ENCODE peak calls at places on chromosomes 16 and 17, in nine cellular contexts. Q is thoracic aorta; X is SJSA1; A is GM23248; R is colonic mucosa; P is neural progenitor cell; F is SK-N-SH; O is CD8-positive, alpha-beta memory T cell; E is naive thymus-derived CD4-positive, alpha-beta T cell. T is an unnamed sample. For H3K4me1, the result is how much of the 10 kb centered on the place peaks cover.

GRCh38 chr16:12612598-12613101 is 191.0 kb downstream of the CPPED1 start:
- DNase-seq in A (no peak), O (no peak), R (no peak), P (no peak), X (no peak), Q (no peak), E (no peak), F (no peak), T (no peak)

GRCh38 chr17:65071861-65072260 is 15.3 kb upstream of the GNA13 start:
- DNase-seq in E (no peak), O (no peak), A (peak), F (no peak), X (no peak), P (no peak), Q (no peak), R (no peak), T (no peak)

GRCh38 chr17:60135951-60136666 is 13.7 kb upstream of the CA4 start:
- DNase-seq in X (no peak), Q (no peak), P (no peak), O (no peak), A (no peak), F (no peak), R (no peak), E (no peak), T (peak)

GRCh38 chr17:71799657-71800056 is 321.2 kb upstream of the SOX9 start:
- DNase-seq in A (no peak), E (no peak), X (no peak), R (no peak), Q (no peak), P (no peak), F (no peak), O (no peak), T (no peak)

GRCh38 chr17:14381606-14382005 is 80.7 kb downstream of the HS3ST3B1 start:
- DNase-seq in A (no peak), F (no peak), E (no peak), P (no peak), X (no peak), Q (no peak), R (no peak), O (no peak), T (no peak)

GRCh38 chr17:38742431-38743308 is 5.5 kb downstream of the PCGF2 start:
- DNase-seq in F (peak), E (no peak), O (no peak), X (no peak), Q (peak), R (peak), A (peak), P (no peak), T (peak)

GRCh38 chr17:44758414-44759095 is at the start of gene ADAM11:
- DNase-seq in E (no peak), R (no peak), X (peak), A (peak), P (peak), Q (no peak), O (no peak), F (peak), T (no peak)

GRCh38 chr17:36188891-36189306 is 7.7 kb downstream of the CCL3L1 start:
- DNase-seq in Q (no peak), A (no peak), R (no peak), E (no peak), F (no peak), O (peak), P (no peak), X (peak), T (no peak)

GRCh38 chr16:81582655-81583441 is 138.2 kb downstream of the CMIP start:
- DNase-seq in F (no peak), A (peak), E (no peak), O (no peak), P (peak), Q (no peak), R (no peak), X (no peak), T (no peak)

GRCh38 chr16:22670551-22670970 is 143.4 kb upstream of the HS3ST2 start:
- DNase-seq in O (no peak), P (peak), R (no peak), X (no peak), A (no peak), Q (no peak), E (no peak), F (peak), T (peak)

GRCh38 chr17:31508310-31509094 is 117.0 kb downstream of the RAB11FIP4 start:
- DNase-seq in Q (no peak), X (no peak), O (peak), E (peak), R (peak), A (peak), F (no peak), P (peak), T (no peak)

GRCh38 chr17:75769536-75769935 is 4.5 kb upstream of the GALK1 start:
- DNase-seq in P (no peak), R (peak), A (no peak), E (no peak), Q (no peak), X (no peak), O (no peak), F (peak), T (peak)

GRCh38 chr17:83203472-83204221 is 124.2 kb downstream of the METRNL start:
- DNase-seq in E (no peak), Q (no peak), R (peak), F (no peak), X (peak), O (no peak), P (no peak), A (peak), T (peak)
- H3K4me1 ChIP-seq in E (under half), Q (under half), R (under half), F (under half), X (under half), O (under half), P (under half), A (under half), T (under half)

DNA sequence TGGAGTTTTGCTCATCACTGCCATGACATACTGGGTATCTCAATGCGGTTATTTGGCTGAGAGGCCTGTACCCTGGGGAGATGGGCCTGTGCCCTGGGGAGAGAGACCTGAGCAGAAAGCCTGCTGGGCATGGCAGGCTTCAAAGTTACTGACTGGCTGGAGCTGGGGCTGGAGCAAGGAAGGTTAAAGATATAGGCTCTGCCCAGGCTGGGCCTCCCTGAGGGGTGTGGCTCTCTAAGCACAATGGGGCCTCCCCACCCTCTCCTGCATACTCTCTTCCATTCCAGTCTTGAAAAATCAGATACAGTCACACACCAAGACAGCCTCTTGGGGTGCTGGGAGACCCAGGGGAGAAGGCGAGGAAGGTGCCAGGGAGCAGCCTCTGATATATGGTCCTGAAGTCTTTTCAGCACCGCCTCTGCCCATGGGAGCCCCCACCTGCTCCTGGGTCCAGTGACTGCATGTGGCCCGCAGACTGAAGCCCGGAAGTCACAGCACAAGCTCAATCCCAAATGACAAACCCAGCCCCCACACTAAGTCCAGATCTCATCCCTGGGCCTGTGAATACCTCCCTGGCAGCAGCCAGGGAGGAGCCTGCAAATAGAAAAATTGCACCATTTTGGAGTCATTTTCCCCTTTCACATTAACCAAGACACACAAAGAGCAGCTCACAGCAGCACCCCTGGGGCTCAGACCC is 25.8 kb upstream of the CACNG1 start:
- DNase-seq in Q (no peak), R (no peak), X (no peak), P (no peak), E (no peak), F (peak), O (no peak), A (no peak), T (peak)
- H3K4me1 ChIP-seq in Q (under half), R (under half), X (under half), P (under half), E (under half), F (under half), O (under half), A (under half), T (under half)

DNA sequence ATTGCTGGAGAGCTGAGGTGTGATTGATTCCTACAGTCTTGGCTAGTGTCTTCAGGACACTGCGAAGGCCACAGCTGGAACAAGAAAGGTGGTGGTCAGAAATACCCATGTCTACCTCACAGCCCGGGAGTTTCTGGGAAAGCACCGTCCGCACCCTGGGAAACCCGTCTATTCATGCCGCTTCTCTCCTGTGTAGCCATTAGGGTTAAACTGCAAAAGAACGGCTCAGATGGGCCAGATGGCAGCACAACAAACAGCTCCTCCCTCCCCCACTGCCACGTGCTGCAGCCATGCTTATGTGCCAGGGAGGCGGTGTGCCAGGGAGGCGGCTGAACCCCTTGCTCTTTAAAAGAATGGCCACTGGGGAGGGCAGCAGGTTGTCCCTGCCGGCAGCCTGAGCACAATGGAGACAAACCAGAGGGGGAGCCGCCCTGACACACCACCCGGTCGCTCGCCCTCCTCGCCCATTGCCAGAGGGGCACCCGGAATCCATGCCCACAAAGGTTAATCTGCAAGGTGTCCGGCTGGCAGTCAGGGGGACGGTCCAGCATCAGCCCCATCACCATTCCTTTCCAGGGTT is 65.2 kb downstream of the CYTH1 start:
- DNase-seq in P (peak), F (peak), X (no peak), E (peak), A (peak), R (peak), Q (no peak), O (no peak), T (peak)
- H3K4me1 ChIP-seq in P (under half), F (under half), X (under half), E (half or more), A (under half), R (under half), Q (under half), O (half or more), T (under half)

GRCh38 chr16:27544671-27545070 is 5.0 kb downstream of the GTF3C1 start:
- DNase-seq in P (no peak), A (no peak), F (no peak), R (no peak), E (no peak), X (no peak), Q (no peak), O (no peak), T (no peak)
- H3K4me1 ChIP-seq in P (under half), A (under half), F (under half), R (under half), E (under half), X (under half), Q (under half), O (under half), T (under half)

GRCh38 chr17:8019665-8020064 is 17.2 kb downstream of the GUCY2D start:
- DNase-seq in R (no peak), E (no peak), Q (no peak), P (no peak), X (no peak), O (no peak), A (peak), F (no peak), T (no peak)

GRCh38 chr17:8020251-8020650 is 17.8 kb downstream of the GUCY2D start:
- DNase-seq in F (no peak), X (no peak), R (no peak), O (no peak), Q (no peak), E (no peak), A (no peak), P (no peak), T (no peak)

GRCh38 chr17:8019161-8019560 is 16.7 kb downstream of the GUCY2D start:
- DNase-seq in P (peak), F (no peak), A (no peak), O (no peak), X (no peak), E (no peak), Q (no peak), R (no peak), T (no peak)

GRCh38 chr17:8016632-8017424 is 14.4 kb downstream of the GUCY2D start:
- DNase-seq in R (peak), F (peak), O (no peak), P (peak), X (no peak), E (peak), Q (no peak), A (peak), T (peak)

GRCh38 chr17:8018436-8018835 is 16.0 kb downstream of the GUCY2D start:
- DNase-seq in P (no peak), O (no peak), X (no peak), E (no peak), Q (no peak), R (no peak), F (no peak), A (no peak), T (no peak)
- H3K4me1 ChIP-seq in P (under half), O (under half), X (under half), E (under half), Q (under half), R (under half), F (under half), A (under half), T (under half)

GRCh38 chr16:17452931-17453330 is 17.8 kb downstream of the XYLT1 start:
- DNase-seq in E (no peak), F (no peak), X (no peak), A (peak), R (no peak), Q (no peak), P (no peak), O (no peak), T (no peak)
- H3K4me1 ChIP-seq in E (under half), F (under half), X (under half), A (under half), R (under half), Q (under half), P (under half), O (under half), T (under half)

DNA sequence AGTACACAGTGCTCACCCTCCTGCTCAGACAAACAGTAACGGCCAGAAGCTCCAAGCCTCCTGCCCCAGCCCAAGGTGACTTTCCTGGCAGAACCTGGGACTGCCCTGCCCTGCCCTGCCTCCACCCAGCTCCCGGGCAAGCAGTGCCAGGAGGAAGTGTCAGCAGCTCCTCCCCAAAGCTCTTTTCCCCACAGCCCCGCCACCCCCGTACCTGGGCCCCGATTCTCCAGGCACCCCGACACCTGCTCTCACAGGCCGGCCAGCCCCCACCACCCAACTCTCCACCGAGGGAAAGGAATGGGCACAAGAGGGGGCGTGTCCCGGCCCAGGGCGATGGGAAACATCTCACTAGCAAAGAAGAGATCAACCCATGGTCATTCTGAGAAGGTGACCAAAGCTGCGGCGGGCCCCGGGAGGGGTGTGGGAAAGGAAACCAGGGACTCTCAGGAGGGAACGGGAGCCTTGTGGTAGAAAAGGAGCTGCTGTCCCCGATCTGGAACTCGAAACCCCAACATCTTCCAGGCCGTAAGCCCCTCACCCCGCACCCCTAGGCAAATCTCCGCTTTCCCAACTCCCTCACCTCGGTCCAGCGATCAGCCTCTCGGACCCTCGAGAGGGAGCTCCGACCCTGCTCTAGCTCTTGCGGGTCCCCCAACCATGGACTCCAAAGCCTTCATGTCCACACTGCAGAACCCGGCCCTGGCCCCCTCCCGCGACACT is 1.2 kb downstream of the BCAR1 start:
- DNase-seq in P (no peak), F (no peak), R (peak), Q (no peak), A (peak), X (peak), E (no peak), O (no peak), T (no peak)
- H3K4me1 ChIP-seq in P (under half), F (half or more), R (under half), Q (half or more), A (half or more), X (half or more), E (under half), O (under half), T (under half)

GRCh38 chr16:62283-62682 is 8.7 kb downstream of the SNRNP25 start:
- DNase-seq in P (no peak), E (no peak), Q (no peak), X (peak), O (no peak), R (no peak), F (no peak), A (no peak), T (no peak)
- H3K4me1 ChIP-seq in P (under half), E (under half), Q (under half), X (under half), O (under half), R (under half), F (under half), A (under half), T (under half)

GRCh38 chr16:3022208-3022696 is 1.5 kb downstream of the HCFC1R1 start:
- DNase-seq in F (no peak), X (peak), P (peak), O (peak), Q (peak), R (peak), E (no peak), A (peak), T (peak)

GRCh38 chr16:3025032-3026002 is 1.5 kb downstream of the THOC6 start:
- DNase-seq in Q (no peak), X (no peak), R (no peak), O (no peak), P (no peak), E (no peak), A (no peak), F (no peak), T (no peak)

GRCh38 chr16:3022697-3023414 is 886 bp downstream of the HCFC1R1 start:
- DNase-seq in Q (peak), O (no peak), E (no peak), R (no peak), P (no peak), X (no peak), A (peak), F (no peak), T (peak)

GRCh38 chr16:3023415-3023668 is 400 bp downstream of the HCFC1R1 start:
- DNase-seq in O (no peak), Q (peak), R (no peak), F (no peak), X (peak), A (peak), P (no peak), E (no peak), T (no peak)

DNA sequence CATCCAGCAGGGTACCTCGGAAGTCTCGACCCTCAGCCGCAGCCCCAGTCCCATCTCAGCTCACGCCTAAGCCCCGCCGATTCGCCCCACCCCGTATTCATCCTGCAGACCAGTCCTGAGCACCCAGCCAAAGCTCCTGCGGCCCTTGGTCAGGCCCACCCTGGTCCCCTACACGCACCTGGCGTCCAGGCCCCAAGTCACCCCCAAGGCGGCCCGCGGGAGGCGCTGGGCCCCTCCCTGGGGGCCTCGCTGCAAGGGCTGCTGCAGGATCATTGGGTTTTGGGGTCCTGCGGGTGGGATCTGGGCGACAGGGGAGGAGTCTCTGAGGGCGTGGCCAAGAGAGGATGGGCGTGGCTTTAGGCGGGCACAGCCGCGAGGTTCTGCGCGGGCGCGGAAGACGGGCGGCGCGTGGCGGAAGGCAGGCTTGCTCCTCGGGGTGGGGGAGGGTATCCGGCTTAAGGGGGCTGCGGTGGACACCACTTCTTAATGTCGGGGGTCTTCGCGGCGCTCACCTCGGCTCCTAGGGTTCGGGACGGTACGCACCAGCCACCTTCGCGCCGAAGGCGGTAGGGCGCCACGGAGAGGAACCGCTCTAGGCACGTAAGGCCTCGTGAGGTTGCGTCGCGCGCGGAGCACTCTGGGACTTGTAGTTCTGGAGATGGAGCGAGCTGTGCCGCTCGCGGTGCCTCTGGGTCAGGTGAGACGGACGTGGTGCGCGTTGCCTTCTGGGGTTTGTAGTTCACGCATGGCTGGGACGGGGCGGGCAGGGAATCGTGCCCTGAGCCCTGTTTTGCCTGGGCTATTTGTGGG is at the start of the genes HCFC1R1 and THOC6:
- DNase-seq in R (peak), E (peak), A (peak), Q (peak), F (peak), P (peak), X (peak), O (peak), T (peak)
- H3K4me1 ChIP-seq in R (under half), E (under half), A (under half), Q (under half), F (under half), P (under half), X (under half), O (under half), T (under half)

T was measured in BE2C.